ENCODE peak calls at places on chromosomes 2 and 18, in four cellular contexts. C is OCI-LY7, K is AG09309, O is sigmoid colon. F is an unnamed sample.

GRCh38 chr2:240635116-240635997 is 10.1 kb downstream of the GPR35 start:
- DNase-seq in C (no peak), K (no peak), O (no peak), F (peak; percentile 9)

GRCh38 chr2:317501-318424 is 29.9 kb upstream of the ALKAL2 start:
- DNase-seq in C (no peak), K (no peak), O (no peak), F (peak; percentile 28)

GRCh38 chr2:148794558-148794957 is 80.5 kb upstream of the KIF5C start:
- DNase-seq in C (no peak), K (peak; percentile 24), O (no peak), F (no peak)

GRCh38 chr2:1784087-1784486 is 39.8 kb upstream of the PXDN start:
- DNase-seq in C (no peak), K (no peak), O (no peak), F (no peak)

GRCh38 chr2:68185541-68186164 is 28.0 kb downstream of the PNO1 start:
- DNase-seq in C (peak; percentile 78), K (no peak), O (no peak), F (peak; percentile 46)

GRCh38 chr2:1162768-1163584 is 212.3 kb downstream of the SNTG2 start:
- DNase-seq in C (peak; percentile 72), K (no peak), O (no peak), F (no peak)

GRCh38 chr2:30708491-30709290 is 98.6 kb downstream of the CAPN13 start:
- DNase-seq in C (peak; percentile 30), K (no peak), O (no peak), F (no peak)

GRCh38 chr2:38797276-38797675 is 19.3 kb downstream of the GEMIN6 start:
- DNase-seq in C (no peak), K (no peak), O (no peak), F (no peak)

GRCh38 chr2:172921538-172922236 is 154.0 kb upstream of the MAP3K20 start:
- DNase-seq in C (no peak), K (peak; percentile 13), O (no peak), F (no peak)

GRCh38 chr2:120227111-120227991 is 4.2 kb upstream of the TMEM185B start:
- DNase-seq in C (peak; percentile 31), K (no peak), O (peak; percentile 57), F (no peak)

GRCh38 chr2:149906871-149907270 is 319.3 kb upstream of the MMADHC start:
- DNase-seq in C (no peak), K (no peak), O (no peak), F (no peak)

GRCh38 chr2:38875227-38875575 is 533 bp downstream of the DHX57 start:
- DNase-seq in C (no peak), K (no peak), O (no peak), F (no peak)

GRCh38 chr2:233385489-233386044 is 31.3 kb downstream of the DGKD start:
- DNase-seq in C (peak; percentile 72), K (no peak), O (no peak), F (peak; percentile 58)

GRCh38 chr2:135685361-135685760 is 56.3 kb upstream of the UBXN4 start:
- DNase-seq in C (no peak), K (no peak), O (no peak), F (no peak)

GRCh38 chr2:127097841-127098651 is 8.9 kb downstream of the BIN1 start:
- DNase-seq in C (no peak), K (no peak), O (peak; percentile 61), F (no peak)

GRCh38 chr2:54862742-54863141 is 139.3 kb downstream of the EML6 start:
- DNase-seq in C (no peak), K (no peak), O (no peak), F (no peak)

GRCh38 chr2:190910341-190911136 is 29.9 kb downstream of the GLS start:
- DNase-seq in C (no peak), K (no peak), O (no peak), F (no peak)

GRCh38 chr2:11955314-11955713 is 208.9 kb downstream of the LPIN1 start:
- DNase-seq in C (no peak), K (peak; percentile 55), O (no peak), F (no peak)

GRCh38 chr18:29449424-29449823 is 1272.5 kb upstream of the CDH2 start:
- DNase-seq in C (no peak), K (no peak), O (no peak), F (no peak)
- TF ChIP-seq CTCF in C (no peak), K (no peak), O (no peak), F (no peak)

DNA sequence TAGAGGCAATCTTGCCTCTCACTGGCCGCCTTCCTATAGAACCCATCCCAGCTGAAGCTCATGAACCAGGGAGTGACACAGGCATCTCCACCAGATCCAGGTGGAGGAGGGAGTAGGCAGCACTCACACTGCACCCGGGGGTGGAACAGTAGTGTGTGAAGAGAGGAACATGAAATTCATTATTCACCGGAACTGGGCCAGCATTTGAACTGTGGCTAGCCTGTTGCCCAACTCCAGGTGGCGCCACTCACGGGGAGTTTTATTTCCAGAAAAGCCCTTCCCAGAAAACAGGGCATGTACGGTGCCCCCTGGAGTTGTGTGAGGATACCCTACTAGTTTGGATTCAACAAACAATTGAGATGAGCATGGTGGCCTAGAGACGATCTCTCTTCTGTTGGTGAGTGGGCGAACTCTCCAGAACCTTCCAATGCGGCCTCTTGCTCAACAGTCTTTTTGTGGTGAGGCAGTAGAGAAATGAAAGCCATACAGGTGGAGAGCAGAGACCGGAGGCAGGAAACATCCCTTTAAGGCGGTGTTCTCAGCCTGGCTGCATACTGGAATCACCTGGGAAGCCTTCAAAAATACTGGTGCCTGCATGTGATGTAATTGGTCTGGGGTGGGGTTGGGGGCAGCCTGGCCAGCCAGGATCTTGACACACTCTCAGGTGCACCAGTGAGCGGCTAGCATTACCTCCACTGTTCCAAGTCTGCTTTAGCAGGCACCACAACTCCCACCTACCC is 73.5 kb upstream of the NEDD4L start:
- DNase-seq in C (no peak), K (no peak), O (no peak), F (no peak)
- TF ChIP-seq CTCF in C (peak; percentile 30), K (peak; percentile 30), O (no peak), F (no peak)

GRCh38 chr2:200483729-200484198 is 26.1 kb downstream of the KCTD18 start:
- DNase-seq in C (peak; percentile 57), K (no peak), O (no peak), F (no peak)
- TF ChIP-seq CTCF in C (peak; percentile 80), K (peak; percentile 28), O (peak; percentile 17), F (no peak)

GRCh38 chr2:20677301-20678176 is 10.6 kb downstream of the GDF7 start:
- DNase-seq in C (peak; percentile 53), K (no peak), O (no peak), F (no peak)
- TF ChIP-seq CTCF in C (peak; percentile 79), K (no peak), O (no peak), F (no peak)

GRCh38 chr2:175183674-175184073 is 2.2 kb upstream of the ATP5MC3 start:
- DNase-seq in C (no peak), K (no peak), O (no peak), F (no peak)

GRCh38 chr2:175181877-175182308 is 383 bp upstream of the ATP5MC3 start:
- DNase-seq in C (no peak), K (no peak), O (no peak), F (no peak)

GRCh38 chr2:175180701-175181103 is 808 bp downstream of the ATP5MC3 start:
- DNase-seq in C (peak; percentile 71), K (no peak), O (peak; percentile 67), F (peak; percentile 29)

GRCh38 chr2:175176624-175177023 is 4.9 kb downstream of the ATP5MC3 start:
- DNase-seq in C (no peak), K (no peak), O (no peak), F (no peak)

DNA sequence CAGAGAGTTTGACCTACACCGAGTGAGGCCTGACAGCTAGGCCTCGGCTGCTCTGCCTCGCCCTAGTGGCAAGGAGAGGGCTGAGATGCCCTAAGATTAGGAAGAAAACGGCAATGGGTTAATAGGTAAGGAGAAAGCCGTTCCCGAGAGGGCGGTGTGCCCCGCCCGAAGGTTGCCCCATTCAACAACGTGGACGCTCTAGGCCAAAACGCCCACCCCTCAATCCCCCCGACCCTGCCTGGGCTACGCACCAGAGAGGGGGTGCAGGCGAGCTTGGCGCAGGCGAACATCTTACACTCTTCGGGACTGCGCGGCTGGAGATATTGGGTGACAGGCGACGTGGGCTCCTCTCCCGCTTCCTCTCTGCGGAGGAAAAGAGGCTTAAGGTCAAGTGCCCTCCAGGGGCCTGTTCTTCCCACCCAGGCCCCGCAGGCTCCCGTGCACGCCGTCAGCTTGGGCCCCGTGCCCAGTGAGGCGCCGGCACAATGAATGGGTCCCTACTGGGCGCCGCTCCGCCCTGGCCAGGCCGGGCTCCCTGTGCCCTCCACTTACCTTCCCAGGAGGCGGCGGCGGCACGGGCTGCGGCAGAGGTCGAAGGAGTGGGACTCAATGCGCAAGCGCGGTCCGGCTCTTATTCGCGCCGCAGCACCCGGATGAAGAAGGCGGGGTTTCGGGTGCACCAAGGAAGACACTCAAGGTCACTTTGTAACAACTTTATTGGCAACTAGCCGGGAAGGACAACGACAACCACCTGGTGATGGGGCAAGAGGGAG is at the start of gene ATP5MC3:
- DNase-seq in C (peak; percentile 97), K (peak; percentile 74), O (peak; percentile 98), F (peak; percentile 83)
- TF ChIP-seq CTCF in C (peak; percentile 42), K (peak; percentile 31), O (no peak), F (no peak)

GRCh38 chr2:145116834-145117233 is 596.9 kb upstream of the ZEB2 start:
- DNase-seq in C (no peak), K (no peak), O (no peak), F (no peak)

GRCh38 chr2:145108959-145109710 is 589.2 kb upstream of the ZEB2 start:
- DNase-seq in C (no peak), K (no peak), O (no peak), F (no peak)

GRCh38 chr2:145119225-145119624 is 599.3 kb upstream of the ZEB2 start:
- DNase-seq in C (no peak), K (no peak), O (no peak), F (no peak)

GRCh38 chr2:145110668-145111067 is 590.7 kb upstream of the ZEB2 start:
- DNase-seq in C (no peak), K (no peak), O (no peak), F (no peak)

GRCh38 chr2:145114726-145115125 is 594.8 kb upstream of the ZEB2 start:
- DNase-seq in C (no peak), K (no peak), O (no peak), F (no peak)
- TF ChIP-seq CTCF in C (no peak), K (no peak), O (no peak), F (no peak)

GRCh38 chr18:1774261-1774660 is 797.0 kb downstream of the METTL4 start:
- DNase-seq in C (no peak), K (no peak), O (no peak), F (no peak)
- TF ChIP-seq CTCF in C (no peak), K (no peak), O (no peak), F (no peak)

GRCh38 chr18:5425721-5426120 is 118.1 kb downstream of the EPB41L3 start:
- DNase-seq in C (no peak), K (no peak), O (no peak), F (no peak)

GRCh38 chr18:5421981-5422380 is 121.8 kb downstream of the EPB41L3 start:
- DNase-seq in C (no peak), K (no peak), O (no peak), F (no peak)

GRCh38 chr18:5420909-5421308 is 122.9 kb downstream of the EPB41L3 start:
- DNase-seq in C (no peak), K (no peak), O (no peak), F (no peak)

GRCh38 chr18:5422626-5423025 is 121.2 kb downstream of the EPB41L3 start:
- DNase-seq in C (no peak), K (no peak), O (no peak), F (no peak)

DNA sequence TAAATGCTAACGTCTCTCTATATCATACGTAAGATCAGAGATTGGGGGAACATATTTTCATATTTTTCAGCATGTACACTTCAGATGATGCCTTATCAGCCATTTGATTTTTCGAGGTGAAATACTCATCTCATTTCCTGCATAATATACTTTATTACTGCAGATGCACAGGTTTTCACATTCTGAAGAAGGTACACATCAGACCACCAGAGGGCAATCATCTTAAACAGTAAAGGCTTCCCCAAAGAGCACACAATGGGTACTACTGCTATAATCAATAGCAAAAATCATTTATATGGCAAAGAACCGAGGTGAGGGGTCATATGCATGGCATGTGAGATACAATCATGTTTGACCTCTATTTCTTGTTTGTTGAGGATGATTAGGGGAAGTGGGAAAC is 118.9 kb downstream of the EPB41L3 start:
- DNase-seq in C (peak; percentile 62), K (no peak), O (no peak), F (no peak)
- TF ChIP-seq CTCF in C (peak; percentile 83), K (peak; percentile 48), O (no peak), F (peak; percentile 16)